ENCODE peak calls at places on chromosomes 11 and 22, in four cellular contexts. T, I, Y and O are unnamed samples.

GRCh38 chr11:36447947-36448346 is 62.1 kb downstream of the TRAF6 start:
- DNase-seq in Y (no peak), I (no peak), T (no peak), O (no peak)

GRCh38 chr22:46596819-46597218 is 23.4 kb upstream of the GRAMD4 start:
- DNase-seq in I (no peak), Y (no peak), T (no peak), O (no peak)

GRCh38 chr11:70523384-70524095 is 125.2 kb downstream of the CTTN start:
- DNase-seq in I (no peak), Y (no peak), T (no peak), O (no peak)

GRCh38 chr11:134355656-134356055 is 23.9 kb downstream of the GLB1L2 start:
- DNase-seq in Y (no peak), I (no peak), T (no peak), O (no peak)

GRCh38 chr22:39174498-39175120 is 22.1 kb upstream of the CBX7 start:
- DNase-seq in I (no peak), Y (peak), T (peak), O (peak)

GRCh38 chr11:64224151-64224890 is 1.7 kb downstream of the TRPT1 start:
- DNase-seq in I (no peak), Y (peak), T (no peak), O (no peak)

GRCh38 chr22:23548501-23549197 is 31.4 kb downstream of the IGLL1 start:
- DNase-seq in T (no peak), Y (no peak), I (no peak), O (no peak)

GRCh38 chr11:30960387-30960992 is 374.3 kb upstream of the MPPED2 start:
- DNase-seq in T (peak), I (peak), Y (peak), O (no peak)

GRCh38 chr22:49828599-49828965 is 909 bp upstream of the BRD1 start:
- DNase-seq in T (no peak), I (no peak), Y (no peak), O (no peak)

GRCh38 chr11:91749231-91749630 is 475.4 kb upstream of the FAT3 start:
- DNase-seq in Y (no peak), T (no peak), I (no peak), O (no peak)

GRCh38 chr22:31753005-31753633 is 700 bp upstream of the DEPDC5 start:
- DNase-seq in I (no peak), Y (no peak), T (peak), O (peak)

GRCh38 chr11:64324692-64325469 is 7.0 kb downstream of the PRDX5 start:
- DNase-seq in Y (no peak), T (no peak), I (no peak), O (no peak)

GRCh38 chr22:21947040-21948014 is 5.3 kb downstream of the PPM1F start:
- DNase-seq in T (no peak), I (no peak), Y (peak), O (peak)

GRCh38 chr11:109747839-109748238 is 325.8 kb downstream of the C11orf87 start:
- DNase-seq in T (no peak), Y (no peak), I (peak), O (no peak)

GRCh38 chr11:4095509-4096230 is 1.1 kb downstream of the RRM1 start:
- DNase-seq in T (no peak), Y (peak), I (peak), O (no peak)

GRCh38 chr11:70378506-70379134 is 19.7 kb upstream of the CTTN start:
- DNase-seq in T (no peak), Y (no peak), I (no peak), O (no peak)

GRCh38 chr11:105670811-105671210 is 60.9 kb downstream of the GRIA4 start:
- DNase-seq in T (no peak), Y (no peak), I (no peak), O (no peak)
- TF ChIP-seq CTCF in T (no peak), Y (no peak), I (no peak), O (no peak)

GRCh38 chr11:59666969-59667368 is 1.9 kb downstream of the PATL1 start:
- DNase-seq in T (no peak), I (no peak), Y (peak), O (no peak)

GRCh38 chr11:59668950-59669610 is at the start of gene PATL1:
- DNase-seq in Y (peak), I (peak), T (peak), O (peak)

GRCh38 chr11:59669611-59670009 is 773 bp upstream of the PATL1 start:
- DNase-seq in Y (peak), I (no peak), T (peak), O (peak)

GRCh38 chr11:59667812-59668187 is 1.0 kb downstream of the PATL1 start:
- DNase-seq in I (no peak), T (no peak), Y (no peak), O (no peak)

GRCh38 chr11:59668188-59668949 is 468 bp downstream of the PATL1 start:
- DNase-seq in Y (peak), I (peak), T (peak), O (peak)
- TF ChIP-seq CTCF in Y (peak), I (peak), T (peak), O (peak)

GRCh38 chr11:67697846-67698245 is 23.4 kb upstream of the ALDH3B2 start:
- DNase-seq in T (no peak), Y (no peak), I (no peak), O (no peak)

GRCh38 chr11:67699521-67699920 is 25.1 kb upstream of the ALDH3B2 start:
- DNase-seq in I (no peak), Y (peak), T (no peak), O (no peak)

GRCh38 chr11:67700548-67701262 is 26.3 kb upstream of the ALDH3B2 start:
- DNase-seq in Y (no peak), I (no peak), T (no peak), O (no peak)

GRCh38 chr11:67698247-67698646 is 23.8 kb upstream of the ALDH3B2 start:
- DNase-seq in I (peak), Y (peak), T (no peak), O (no peak)

DNA sequence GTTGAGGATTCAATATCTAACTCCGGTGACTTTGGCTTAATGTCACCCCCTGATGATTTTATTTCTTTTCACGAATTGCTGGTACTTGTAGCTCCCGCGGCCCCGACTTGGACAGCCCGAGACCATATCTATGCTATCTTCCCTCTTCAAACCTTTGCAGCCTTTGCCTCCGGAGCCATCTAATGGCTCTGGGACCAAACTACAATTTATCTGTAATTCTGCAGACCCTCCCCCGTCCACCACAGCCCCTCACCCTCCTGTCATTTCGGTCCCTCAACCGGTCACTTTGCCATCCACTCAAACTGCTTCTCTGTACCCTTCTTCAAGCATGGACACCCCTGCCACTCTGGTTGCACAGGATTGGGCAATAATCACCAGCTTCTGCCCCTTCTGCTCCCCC is 25.7 kb upstream of the ALDH3B2 start:
- DNase-seq in I (no peak), T (no peak), Y (no peak), O (no peak)
- TF ChIP-seq CTCF in I (no peak), T (no peak), Y (no peak), O (no peak)

GRCh38 chr22:45397806-45398205 is 15.6 kb downstream of the SMC1B start:
- DNase-seq in Y (no peak), I (peak), T (no peak), O (no peak)
- TF ChIP-seq CTCF in Y (no peak), I (peak), T (no peak), O (no peak)

GRCh38 chr11:66111158-66111557 is 41.1 kb downstream of the PACS1 start:
- DNase-seq in T (no peak), Y (no peak), I (no peak), O (no peak)

GRCh38 chr11:66104057-66104638 is 34.1 kb downstream of the PACS1 start:
- DNase-seq in T (no peak), Y (no peak), I (no peak), O (no peak)

GRCh38 chr11:66107600-66108151 is 37.6 kb downstream of the PACS1 start:
- DNase-seq in Y (peak), I (no peak), T (no peak), O (no peak)

GRCh38 chr11:66109294-66109693 is 39.2 kb downstream of the PACS1 start:
- DNase-seq in I (no peak), Y (no peak), T (no peak), O (no peak)

GRCh38 chr11:66106786-66107599 is 36.9 kb downstream of the PACS1 start:
- DNase-seq in Y (peak), I (no peak), T (no peak), O (no peak)
- TF ChIP-seq CTCF in Y (no peak), I (no peak), T (no peak), O (no peak)

GRCh38 chr22:29314537-29315285 is 786 bp downstream of the RASL10A start:
- DNase-seq in Y (no peak), T (no peak), I (no peak), O (no peak)

GRCh38 chr22:29312218-29313125 is 3.0 kb downstream of the RASL10A start:
- DNase-seq in Y (no peak), I (no peak), T (no peak), O (no peak)

GRCh38 chr22:29311468-29312217 is 3.9 kb downstream of the RASL10A start:
- DNase-seq in T (no peak), Y (no peak), I (no peak), O (no peak)

GRCh38 chr22:29314074-29314473 is 1.4 kb downstream of the RASL10A start:
- DNase-seq in I (no peak), T (no peak), Y (no peak), O (no peak)

DNA sequence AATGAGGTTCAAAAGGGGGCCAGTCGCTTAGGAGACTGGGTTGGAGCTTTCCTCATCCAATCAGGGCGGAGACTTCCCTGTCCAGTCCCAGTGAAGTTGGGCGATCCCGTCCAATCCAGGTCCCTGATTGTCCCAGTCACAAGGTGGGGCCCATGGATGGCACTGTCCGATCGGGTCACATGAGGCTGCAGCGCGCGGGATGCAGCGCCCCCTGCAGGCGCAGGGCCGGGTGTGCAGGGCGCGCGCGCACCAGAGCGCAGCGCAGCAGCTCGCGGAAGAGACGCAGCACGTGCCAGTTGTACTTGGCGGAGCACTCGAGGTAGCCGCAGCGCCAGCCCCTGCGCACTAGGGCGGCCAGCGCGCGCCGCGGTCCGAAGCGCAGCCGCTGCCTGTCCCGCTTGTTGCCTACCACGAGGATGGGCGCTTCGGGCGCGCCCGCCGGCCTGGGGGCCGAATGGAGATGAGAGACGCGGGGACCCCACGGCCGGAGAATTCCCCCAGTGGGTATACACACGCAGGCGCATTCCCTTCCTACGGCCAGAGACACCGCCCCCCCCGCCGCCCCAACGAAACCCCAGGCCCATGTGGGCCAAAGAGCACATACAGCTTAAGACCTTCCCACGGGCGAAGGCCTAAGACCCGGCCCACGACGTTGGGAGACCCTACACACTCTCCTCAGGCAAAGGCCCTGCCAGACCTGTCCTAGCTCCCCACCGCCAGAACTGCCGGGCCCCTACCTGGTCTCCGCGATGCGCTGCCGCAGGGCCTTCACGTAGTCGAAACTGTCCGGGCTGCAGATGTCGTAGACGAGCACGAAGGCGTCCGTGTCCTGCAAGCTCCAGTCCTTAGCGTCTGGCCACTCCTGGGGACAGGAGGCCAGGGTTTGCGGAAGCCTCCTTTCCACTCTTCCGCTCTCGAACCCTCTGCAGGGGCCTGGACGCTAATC is 2.1 kb downstream of the RASL10A start:
- DNase-seq in Y (peak), T (no peak), I (no peak), O (no peak)
- TF ChIP-seq CTCF in Y (peak), T (peak), I (peak), O (peak)

GRCh38 chr11:1010551-1011319 is 25.8 kb downstream of the MUC6 start:
- DNase-seq in I (no peak), T (no peak), Y (no peak), O (no peak)
- TF ChIP-seq CTCF in I (no peak), T (no peak), Y (no peak), O (no peak)

GRCh38 chr11:117181586-117182550 is 3.3 kb downstream of the SIDT2 start:
- DNase-seq in Y (no peak), I (no peak), T (no peak), O (no peak)

GRCh38 chr11:117179048-117179999 is 781 bp downstream of the SIDT2 start:
- DNase-seq in T (peak), Y (peak), I (peak), O (peak)

GRCh38 chr11:117182551-117182935 is 4.0 kb downstream of the SIDT2 start:
- DNase-seq in T (no peak), Y (no peak), I (no peak), O (no peak)

GRCh38 chr11:117180020-117180419 is 1.5 kb downstream of the SIDT2 start:
- DNase-seq in Y (no peak), I (no peak), T (no peak), O (no peak)

GRCh38 chr11:117180661-117181585 is 2.4 kb downstream of the SIDT2 start:
- DNase-seq in Y (peak), T (peak), I (peak), O (peak)
- TF ChIP-seq CTCF in Y (peak), T (peak), I (peak), O (peak)